ENCODE peak calls at places on chromosomes 1 and 21, in nine cellular contexts. U, K, Z, J, E, D, O, L and C are unnamed samples.
A peak's percentile ranks its signal among the peaks of the same experiment; 100 is the strongest.

GRCh38 chr1:59429651-59430050 is 132.8 kb downstream of the FGGY start:
- DNase-seq in U (no peak), K (no peak), Z (no peak), J (no peak), E (no peak), D (no peak), O (no peak), L (no peak), C (no peak)

GRCh38 chr1:225735252-225736149 is 42.1 kb upstream of the SRP9 start:
- DNase-seq in U (peak; percentile 99), K (peak; percentile 82), Z (peak; percentile 81), J (peak; percentile 68), E (peak; percentile 99), D (peak; percentile 97), O (peak; percentile 22), L (no peak), C (no peak)

GRCh38 chr1:150789396-150789795 is 18.7 kb downstream of the CTSK start:
- DNase-seq in U (no peak), K (no peak), Z (no peak), J (no peak), E (no peak), D (peak; percentile 5), O (no peak), L (no peak), C (no peak)

GRCh38 chr1:215636258-215636965 is 69.3 kb downstream of the KCTD3 start:
- DNase-seq in U (peak; percentile 33), K (peak; percentile 69), Z (no peak), J (no peak), E (peak; percentile 84), D (no peak), O (no peak), L (no peak), C (no peak)

GRCh38 chr1:236103646-236104218 is 38.6 kb upstream of the GPR137B start:
- DNase-seq in U (peak; percentile 76), K (no peak), Z (no peak), J (peak; percentile 73), E (peak; percentile 66), D (peak; percentile 77), O (peak; percentile 32), L (peak; percentile 62), C (peak; percentile 78)

GRCh38 chr21:25398630-25399029 is 208.7 kb downstream of the MRPL39 start:
- DNase-seq in U (no peak), K (no peak), Z (no peak), J (no peak), E (no peak), D (no peak), O (no peak), L (no peak), C (no peak)

GRCh38 chr1:51998007-51998406 is 7.5 kb upstream of the RAB3B start:
- DNase-seq in U (no peak), K (no peak), Z (no peak), J (no peak), E (no peak), D (no peak), O (no peak), L (no peak), C (no peak)

GRCh38 chr1:14852301-14852700 is 253.8 kb downstream of the KAZN start:
- DNase-seq in U (no peak), K (no peak), Z (no peak), J (no peak), E (no peak), D (no peak), O (no peak), L (no peak), C (no peak)

GRCh38 chr1:244012232-244012631 is 38.9 kb upstream of the ZBTB18 start:
- DNase-seq in U (peak; percentile 71), K (no peak), Z (peak; percentile 39), J (peak; percentile 74), E (peak; percentile 70), D (peak; percentile 39), O (no peak), L (no peak), C (no peak)

GRCh38 chr1:244011796-244012195 is 39.3 kb upstream of the ZBTB18 start:
- DNase-seq in U (no peak), K (no peak), Z (no peak), J (peak; percentile 64), E (no peak), D (no peak), O (no peak), L (no peak), C (no peak)

GRCh38 chr1:244011251-244011650 is 39.8 kb upstream of the ZBTB18 start:
- DNase-seq in U (peak; percentile 40), K (no peak), Z (peak; percentile 4), J (peak; percentile 77), E (peak; percentile 14), D (no peak), O (no peak), L (no peak), C (no peak)

GRCh38 chr1:244010599-244011211 is 40.4 kb upstream of the ZBTB18 start:
- DNase-seq in U (no peak), K (no peak), Z (no peak), J (no peak), E (no peak), D (no peak), O (no peak), L (no peak), C (no peak)

DNA sequence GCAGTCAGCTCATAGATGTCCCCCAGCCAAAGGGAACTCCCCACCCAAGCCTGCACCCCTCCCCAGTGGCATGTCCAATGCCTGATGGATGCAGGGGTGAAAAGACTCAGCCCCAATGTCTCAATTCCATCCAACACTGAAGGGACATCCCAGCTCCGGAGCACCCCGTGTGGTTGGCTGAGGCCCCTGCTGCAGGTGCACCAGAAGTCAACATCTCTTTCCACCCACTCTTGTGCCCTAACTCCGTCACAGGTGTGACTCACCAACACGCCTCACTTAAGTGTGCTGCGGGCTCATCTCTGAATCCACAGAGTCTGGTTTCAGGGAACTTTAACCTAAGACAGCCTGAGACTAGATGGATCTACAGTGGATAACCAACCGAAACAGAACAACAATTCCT is 40.9 kb upstream of the ZBTB18 start:
- DNase-seq in U (no peak), K (no peak), Z (no peak), J (no peak), E (peak; percentile 34), D (no peak), O (no peak), L (peak; percentile 15), C (no peak)
- TF ChIP-seq CTCF in U (no peak), K (no peak), Z (peak; percentile 13), J (peak; percentile 13), E (no peak), D (no peak), O (no peak), L (no peak), C (no peak)

DNA sequence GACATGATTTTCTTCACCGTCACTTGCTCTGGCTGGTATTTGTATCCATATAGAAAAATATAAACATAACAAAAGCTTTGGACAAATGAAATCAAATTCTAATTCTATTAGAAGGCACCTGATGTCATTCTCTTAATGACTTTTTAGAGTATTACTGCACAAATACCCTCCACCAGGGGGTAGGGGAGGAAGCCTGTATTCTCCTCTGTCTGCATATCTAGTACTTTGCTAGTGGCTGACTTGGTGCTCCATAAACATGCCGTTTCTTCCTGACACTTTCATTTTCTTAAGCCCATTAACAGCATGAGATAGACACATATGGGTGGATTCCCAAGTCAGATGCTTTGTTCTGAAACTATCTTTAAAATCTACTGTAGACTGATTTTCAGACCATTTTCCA is 20.6 kb upstream of the KCNJ15 start:
- DNase-seq in U (no peak), K (no peak), Z (no peak), J (no peak), E (no peak), D (no peak), O (no peak), L (no peak), C (no peak)
- TF ChIP-seq CTCF in U (peak; percentile 16), K (no peak), Z (peak; percentile 38), J (peak; percentile 3), E (peak; percentile 12), D (no peak), O (no peak), L (no peak), C (no peak)

GRCh38 chr1:34784751-34785221 is 3.8 kb downstream of the GJB3 start:
- DNase-seq in U (no peak), K (peak; percentile 56), Z (no peak), J (no peak), E (no peak), D (no peak), O (no peak), L (no peak), C (no peak)

GRCh38 chr1:34785231-34785874 is 4.3 kb downstream of the GJB3 start:
- DNase-seq in U (no peak), K (peak; percentile 53), Z (no peak), J (no peak), E (no peak), D (no peak), O (no peak), L (no peak), C (no peak)

GRCh38 chr1:34785875-34786470 is 5.0 kb downstream of the GJB3 start:
- DNase-seq in U (no peak), K (peak; percentile 45), Z (no peak), J (no peak), E (no peak), D (no peak), O (no peak), L (no peak), C (no peak)

GRCh38 chr1:34786521-34787325 is 5.7 kb downstream of the GJB3 start:
- DNase-seq in U (peak; percentile 82), K (peak; percentile 68), Z (peak; percentile 29), J (peak; percentile 79), E (peak; percentile 67), D (peak; percentile 56), O (peak; percentile 44), L (peak; percentile 56), C (peak; percentile 81)

DNA sequence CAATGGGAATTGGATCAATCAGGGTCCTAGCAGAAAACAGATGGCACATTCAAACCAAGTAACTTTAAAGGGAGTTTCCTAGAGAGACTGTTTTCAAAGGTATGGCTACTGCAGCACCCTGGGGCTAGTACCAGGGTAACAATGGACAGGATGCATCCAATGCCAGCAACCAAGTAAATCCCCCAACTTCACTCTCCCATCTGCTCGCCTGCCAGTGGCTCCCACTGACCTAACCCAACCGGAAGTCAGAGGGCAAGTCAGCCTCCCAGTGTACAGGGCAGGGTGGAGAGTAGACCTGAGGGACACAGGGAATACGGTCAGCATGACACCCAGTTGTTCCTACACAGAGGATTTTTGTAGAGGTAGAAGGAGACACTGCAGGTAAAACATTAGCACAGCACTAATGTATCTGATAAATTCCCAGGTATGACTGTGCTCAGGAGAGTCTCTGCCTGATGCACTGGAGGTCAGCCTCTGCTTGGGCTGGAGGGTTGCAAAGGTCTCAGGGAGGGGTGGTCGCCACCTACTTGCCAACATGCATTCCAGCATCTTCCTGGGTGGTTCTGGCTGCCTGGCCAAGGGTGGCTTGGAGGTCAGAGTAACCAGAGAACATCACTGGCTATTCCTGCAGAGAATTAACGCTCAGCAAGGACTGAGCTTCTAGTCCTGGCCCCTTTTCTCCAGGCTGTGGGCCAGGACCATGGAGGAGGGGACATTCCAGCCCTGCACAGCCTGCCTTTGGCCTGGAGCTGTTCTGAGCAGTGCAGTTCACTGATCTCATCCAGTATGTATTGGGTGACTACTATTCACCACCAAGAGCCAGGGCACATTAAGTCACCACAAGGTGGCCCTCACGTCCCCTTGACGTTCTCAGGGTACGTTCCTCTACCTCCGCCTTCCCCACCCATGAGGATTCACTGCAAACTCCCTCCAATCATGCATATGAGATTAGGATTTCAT is 5.1 kb upstream of the GJA4 start:
- DNase-seq in U (peak; percentile 59), K (peak; percentile 39), Z (no peak), J (peak; percentile 53), E (peak; percentile 18), D (no peak), O (no peak), L (no peak), C (no peak)
- TF ChIP-seq CTCF in U (peak; percentile 50), K (no peak), Z (no peak), J (peak; percentile 40), E (peak; percentile 13), D (no peak), O (no peak), L (no peak), C (peak; percentile 41)

DNA sequence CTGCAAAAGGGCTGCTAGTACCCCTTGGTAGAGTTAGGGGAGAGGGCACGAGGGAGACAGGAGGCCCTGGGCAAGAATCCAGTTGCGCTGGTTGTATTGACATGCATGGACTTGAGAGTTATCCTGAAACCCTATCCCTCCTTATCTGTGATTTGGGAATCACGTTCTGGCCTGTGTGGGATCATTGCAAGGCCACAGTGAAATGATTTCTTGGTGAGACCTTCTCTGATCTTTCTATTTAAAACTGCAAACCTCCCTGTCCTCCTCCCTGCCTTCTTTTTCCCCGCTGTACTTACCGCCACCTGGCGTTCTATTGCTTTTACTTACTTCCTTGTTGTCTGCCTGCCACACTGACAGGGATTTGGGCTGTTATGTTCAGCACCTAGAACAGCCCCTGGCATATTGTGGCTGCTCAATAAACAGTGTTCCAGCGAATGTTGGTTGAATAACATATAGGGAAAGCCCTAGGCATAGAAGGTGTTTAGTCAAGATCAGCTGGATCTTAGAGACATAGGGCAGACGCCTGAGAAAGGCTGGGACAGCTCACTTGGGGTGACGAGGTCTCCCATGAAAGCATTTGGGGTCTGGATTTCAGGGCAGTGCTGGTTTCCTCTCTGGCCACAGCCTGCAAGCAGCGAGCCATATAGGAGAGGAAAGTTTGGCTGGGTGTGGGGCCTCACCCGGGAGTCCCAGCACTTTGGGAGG is 25.6 kb downstream of the ALPL start:
- DNase-seq in U (peak; percentile 65), K (no peak), Z (no peak), J (peak; percentile 34), E (peak; percentile 41), D (peak; percentile 67), O (peak; percentile 47), L (no peak), C (peak; percentile 72)
- TF ChIP-seq CTCF in U (peak; percentile 46), K (peak; percentile 5), Z (peak; percentile 77), J (peak; percentile 46), E (peak; percentile 44), D (peak; percentile 52), O (peak; percentile 10), L (no peak), C (peak; percentile 63)